ENCODE peak calls at places on chromosomes 1 and 21, in seven cellular contexts. F is H54; M is sciatic nerve; A is effector memory CD4-positive, alpha-beta T cell; L is HCT116; Q is naive thymus-derived CD4-positive, alpha-beta T cell; N is stimulated activated CD8-positive, alpha-beta memory T cell treated with anti-CD3 and anti-CD28 coated beads, Interleukin-15, amount 100 ng/mL, for 24 hours. K is an unnamed sample.
A peak's percentile ranks its signal among the peaks of the same experiment; 100 is the strongest.

GRCh38 chr1:206579747-206580437 is 32.4 kb downstream of the EIF2D start:
- DNase-seq in L (no peak), M (peak; percentile 80), N (no peak), A (peak; percentile 85), Q (peak; percentile 56), F (peak; percentile 68), K (peak; percentile 89)

GRCh38 chr1:233868461-233868860 is 36.0 kb upstream of the SLC35F3 start:
- DNase-seq in N (no peak), F (no peak), Q (no peak), A (no peak), M (no peak), L (no peak), K (no peak)

GRCh38 chr21:42562816-42563215 is 49.2 kb downstream of the SLC37A1 start:
- DNase-seq in N (no peak), Q (no peak), M (no peak), F (no peak), A (no peak), L (no peak), K (no peak)

GRCh38 chr1:15283500-15283899 is 36.5 kb downstream of the FHAD1 start:
- DNase-seq in A (no peak), N (no peak), L (no peak), Q (no peak), M (no peak), F (peak; percentile 56), K (peak; percentile 55)

GRCh38 chr1:9721606-9722377 is 70.3 kb downstream of the PIK3CD start:
- DNase-seq in M (no peak), L (no peak), F (peak; percentile 33), A (peak; percentile 65), N (peak; percentile 67), Q (peak; percentile 71), K (peak; percentile 75)

GRCh38 chr1:67843335-67843734 is 10.1 kb upstream of the GNG12 start:
- DNase-seq in L (no peak), N (no peak), F (no peak), M (no peak), A (no peak), Q (no peak), K (no peak)

GRCh38 chr1:84877592-84877991 is 15.4 kb downstream of the LPAR3 start:
- DNase-seq in N (no peak), A (no peak), Q (no peak), L (no peak), M (no peak), F (no peak), K (no peak)

GRCh38 chr21:35840197-35840799 is 220.0 kb downstream of the SETD4 start:
- DNase-seq in Q (no peak), M (peak; percentile 80), A (no peak), F (peak; percentile 47), L (peak; percentile 72), N (no peak), K (no peak)

GRCh38 chr1:7005762-7006161 is 220.5 kb downstream of the CAMTA1 start:
- DNase-seq in N (no peak), Q (no peak), A (no peak), M (no peak), F (no peak), L (no peak), K (no peak)

GRCh38 chr1:26694185-26694572 is 1.6 kb upstream of the ARID1A start:
- DNase-seq in A (no peak), M (no peak), Q (no peak), N (no peak), F (no peak), L (no peak), K (no peak)

GRCh38 chr1:66692681-66693080 is 59.6 kb upstream of the DYNLT5 start:
- DNase-seq in F (no peak), L (no peak), M (no peak), A (no peak), Q (no peak), N (no peak), K (no peak)

GRCh38 chr1:27475707-27476106 is 14.3 kb downstream of the WASF2 start:
- DNase-seq in L (no peak), A (no peak), Q (no peak), F (no peak), M (no peak), N (no peak), K (no peak)

GRCh38 chr1:159830737-159831136 is 4.1 kb downstream of the SLAMF8 start:
- DNase-seq in M (no peak), L (no peak), F (no peak), N (no peak), Q (no peak), A (no peak), K (no peak)

GRCh38 chr1:177571076-177571475 is 398.8 kb downstream of the SEC16B start:
- DNase-seq in Q (no peak), M (no peak), F (no peak), N (no peak), A (no peak), L (no peak), K (no peak)

GRCh38 chr1:2566106-2567045 is 10.2 kb downstream of the TNFRSF14 start:
- DNase-seq in A (no peak), L (no peak), M (no peak), Q (no peak), N (no peak), F (no peak), K (peak; percentile 83)

GRCh38 chr1:109802136-109802900 is 38.6 kb upstream of the EPS8L3 start:
- DNase-seq in F (no peak), Q (no peak), L (no peak), N (no peak), A (peak; percentile 48), M (peak; percentile 47), K (peak; percentile 65)

K was measured in kidney.